ENCODE peak calls at places on chromosome 18, in five cellular contexts. E is CD8-positive, alpha-beta memory T cell; M is K562; T is AG04450; D is CD4-positive, alpha-beta memory T cell. N is an unnamed sample.

GRCh38 chr18:7601249-7601620 is 34.1 kb downstream of the PTPRM start:
- DNase-seq in E (no peak), M (no peak), T (no peak), D (no peak), N (no peak)

GRCh38 chr18:78862395-78862794 is 117.2 kb upstream of the SALL3 start:
- DNase-seq in E (no peak), M (no peak), T (no peak), D (no peak), N (no peak)

GRCh38 chr18:10167759-10168158 is 253.9 kb downstream of the VAPA start:
- DNase-seq in E (no peak), M (no peak), T (no peak), D (no peak), N (no peak)

GRCh38 chr18:37465922-37466321 is 99.7 kb downstream of the CELF4 start:
- DNase-seq in E (no peak), M (no peak), T (no peak), D (no peak), N (no peak)

GRCh38 chr18:76259726-76260125 is 235.3 kb downstream of the ZNF516 start:
- DNase-seq in E (no peak), M (no peak), T (no peak), D (no peak), N (no peak)

GRCh38 chr18:25326231-25327042 is 25.5 kb downstream of the ZNF521 start:
- DNase-seq in E (no peak), M (no peak), T (no peak), D (no peak), N (no peak)

GRCh38 chr18:51030537-51031258 is 685 bp downstream of the SMAD4 start:
- DNase-seq in E (peak), M (no peak), T (no peak), D (peak), N (peak)

GRCh38 chr18:50099725-50100414 is 95.1 kb downstream of the MYO5B start:
- DNase-seq in E (no peak), M (no peak), T (no peak), D (no peak), N (no peak)

GRCh38 chr18:26207937-26208336 is 18.3 kb upstream of the TAF4B start:
- DNase-seq in E (no peak), M (no peak), T (no peak), D (no peak), N (no peak)

GRCh38 chr18:11857177-11857887 is 6.1 kb downstream of the CHMP1B start:
- DNase-seq in E (no peak), M (peak), T (peak), D (no peak), N (no peak)

GRCh38 chr18:42039396-42039795 is 84.4 kb downstream of the PIK3C3 start:
- DNase-seq in E (no peak), M (no peak), T (no peak), D (no peak), N (no peak)

GRCh38 chr18:902179-902718 is 2.4 kb upstream of the ADCYAP1 start:
- DNase-seq in E (no peak), M (no peak), T (no peak), D (no peak), N (no peak)

GRCh38 chr18:11320981-11321380 is 171.6 kb upstream of the PIEZO2 start:
- DNase-seq in E (no peak), M (no peak), T (no peak), D (no peak), N (no peak)

GRCh38 chr18:57438669-57439616 is 3.8 kb downstream of the ONECUT2 start:
- DNase-seq in E (no peak), M (no peak), T (no peak), D (no peak), N (no peak)

GRCh38 chr18:45835057-45835634 is 9.7 kb downstream of the SIGLEC15 start:
- DNase-seq in E (no peak), M (no peak), T (no peak), D (no peak), N (no peak)

GRCh38 chr18:45838302-45839070 is 13.0 kb downstream of the SIGLEC15 start:
- DNase-seq in E (no peak), M (no peak), T (no peak), D (no peak), N (no peak)

GRCh38 chr18:45839415-45840395 is 14.2 kb downstream of the SIGLEC15 start:
- DNase-seq in E (peak), M (peak), T (peak), D (no peak), N (no peak)

GRCh38 chr18:45836242-45837215 is 11.1 kb downstream of the SIGLEC15 start:
- DNase-seq in E (no peak), M (no peak), T (no peak), D (no peak), N (no peak)

DNA sequence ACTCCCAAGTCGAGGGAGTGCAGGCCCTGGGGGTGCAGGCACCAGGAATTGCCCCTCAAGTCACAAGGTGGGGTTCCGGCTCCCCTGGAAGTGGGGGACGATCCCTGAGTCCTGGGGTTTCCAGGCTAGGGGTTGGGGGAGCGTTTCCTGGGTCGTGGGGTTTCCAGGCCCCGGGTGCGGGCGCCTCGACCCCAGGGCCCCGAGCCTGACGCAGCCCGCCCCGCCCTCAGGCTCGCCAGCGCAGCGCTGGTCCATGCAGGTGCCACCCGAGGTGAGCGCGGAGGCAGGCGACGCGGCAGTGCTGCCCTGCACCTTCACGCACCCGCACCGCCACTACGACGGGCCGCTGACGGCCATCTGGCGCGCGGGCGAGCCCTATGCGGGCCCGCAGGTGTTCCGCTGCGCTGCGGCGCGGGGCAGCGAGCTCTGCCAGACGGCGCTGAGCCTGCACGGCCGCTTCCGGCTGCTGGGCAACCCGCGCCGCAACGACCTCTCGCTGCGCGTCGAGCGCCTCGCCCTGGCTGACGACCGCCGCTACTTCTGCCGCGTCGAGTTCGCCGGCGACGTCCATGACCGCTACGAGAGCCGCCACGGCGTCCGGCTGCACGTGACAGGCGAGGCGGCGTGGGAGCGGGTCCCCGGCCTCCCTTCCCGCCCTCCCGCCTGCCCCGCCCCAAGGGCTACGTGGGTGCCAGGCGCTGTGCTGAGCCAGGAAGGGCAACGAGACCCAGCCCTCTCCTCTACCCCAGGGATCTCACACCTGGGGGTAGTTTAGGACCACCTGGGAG is 12.0 kb downstream of the SIGLEC15 start:
- DNase-seq in E (peak), M (no peak), T (no peak), D (no peak), N (peak)
- H3K4me3 ChIP-seq in E (no peak), M (no peak), T (no peak), D (no peak), N (peak)

GRCh38 chr18:63161728-63162195 is 157.8 kb downstream of the BCL2 start:
- DNase-seq in E (peak), M (peak), T (peak), D (peak), N (peak)
- H3K27ac ChIP-seq in E (peak), M (no peak), T (peak), D (peak), N (peak)

GRCh38 chr18:31205273-31205672 is 42.6 kb upstream of the DSC1 start:
- DNase-seq in E (no peak), M (no peak), T (no peak), D (no peak), N (no peak)
- H3K4me3 ChIP-seq in E (no peak), M (no peak), T (no peak), D (no peak), N (no peak)

DNA sequence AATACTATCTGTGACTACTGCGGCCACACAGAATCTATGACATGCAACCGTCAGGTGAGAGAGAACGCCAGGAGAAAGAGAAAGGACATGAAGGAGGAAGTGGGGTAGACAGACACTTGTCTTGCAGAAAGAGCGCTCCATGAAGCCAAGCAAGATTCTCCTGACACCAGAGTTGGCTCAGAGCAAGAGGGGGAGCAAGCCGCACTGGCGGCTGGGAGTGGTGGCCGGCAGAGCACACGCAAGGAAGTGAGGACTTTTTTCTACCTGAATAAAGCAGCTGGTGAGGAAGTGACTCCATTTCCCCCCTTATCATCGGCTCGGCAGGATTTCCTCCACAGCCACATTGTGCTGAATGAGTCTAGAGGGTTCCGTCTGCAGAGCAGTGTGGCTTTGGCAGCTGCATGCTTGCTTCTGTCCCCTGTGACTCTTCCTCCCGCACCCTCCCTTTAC is 181.5 kb downstream of the BCL2 start:
- DNase-seq in E (peak), M (no peak), T (no peak), D (peak), N (peak)
- H3K27ac ChIP-seq in E (no peak), M (no peak), T (no peak), D (peak), N (peak)

GRCh38 chr18:21900594-21901352 is 160.2 kb downstream of the MIB1 start:
- DNase-seq in E (no peak), M (no peak), T (no peak), D (no peak), N (no peak)
- H3K4me3 ChIP-seq in E (no peak), M (no peak), T (no peak), D (no peak), N (no peak)

GRCh38 chr18:34611904-34612303 is 98.2 kb upstream of the DTNA start:
- DNase-seq in E (no peak), M (no peak), T (no peak), D (no peak), N (no peak)

GRCh38 chr18:34608064-34608463 is 102.0 kb upstream of the DTNA start:
- DNase-seq in E (no peak), M (no peak), T (no peak), D (no peak), N (no peak)

GRCh38 chr18:34609991-34610658 is 100.0 kb upstream of the DTNA start:
- DNase-seq in E (no peak), M (no peak), T (no peak), D (no peak), N (no peak)
- H3K27ac ChIP-seq in E (no peak), M (no peak), T (no peak), D (no peak), N (no peak)

DNA sequence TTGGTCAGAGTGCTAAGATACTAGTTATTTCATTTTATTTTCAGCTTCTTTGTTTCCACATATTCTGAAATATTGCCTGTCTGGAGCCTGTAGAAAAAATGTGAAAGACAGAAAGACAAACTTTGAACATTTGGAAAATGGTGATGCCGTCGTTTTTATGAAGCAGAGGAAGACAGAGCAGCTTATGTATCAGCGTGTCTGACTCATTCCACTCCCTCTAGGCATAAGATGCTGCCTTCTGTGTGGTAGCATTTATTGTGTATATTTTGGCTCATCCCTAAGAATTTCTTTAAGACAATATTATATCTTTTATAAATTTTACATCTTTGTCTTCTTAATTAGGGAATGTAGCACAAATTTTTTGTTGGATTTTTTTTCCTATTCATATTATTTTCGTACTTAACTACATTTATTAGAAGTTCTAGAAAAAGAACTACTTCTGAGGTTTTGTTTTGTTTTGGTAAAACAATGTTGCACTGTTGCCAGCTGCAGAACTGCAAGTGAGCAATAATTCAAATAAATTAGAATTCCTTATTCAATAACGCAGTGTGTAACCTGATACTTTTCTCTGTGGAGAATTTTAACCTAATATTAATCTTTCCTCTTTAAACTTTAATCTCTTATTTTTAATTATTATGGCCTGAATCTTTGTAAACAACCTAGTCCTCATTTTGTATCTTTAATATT is 300.4 kb downstream of the ZNF407 start:
- DNase-seq in E (no peak), M (no peak), T (no peak), D (no peak), N (no peak)
- H3K4me3 ChIP-seq in E (no peak), M (no peak), T (no peak), D (no peak), N (no peak)

GRCh38 chr18:13464432-13465125 is 246.0 kb downstream of the LDLRAD4 start:
- DNase-seq in E (peak), M (peak), T (no peak), D (peak), N (peak)

GRCh38 chr18:13462686-13463085 is 244.1 kb downstream of the LDLRAD4 start:
- DNase-seq in E (no peak), M (no peak), T (no peak), D (no peak), N (no peak)

GRCh38 chr18:13465476-13465875 is 246.9 kb downstream of the LDLRAD4 start:
- DNase-seq in E (no peak), M (no peak), T (no peak), D (no peak), N (no peak)

GRCh38 chr18:13463526-13463925 is 245.0 kb downstream of the LDLRAD4 start:
- DNase-seq in E (no peak), M (no peak), T (no peak), D (no peak), N (no peak)

GRCh38 chr18:13465126-13465446 is 246.5 kb downstream of the LDLRAD4 start:
- DNase-seq in E (no peak), M (no peak), T (no peak), D (no peak), N (no peak)
- H3K27ac ChIP-seq in E (peak), M (no peak), T (no peak), D (peak), N (peak)